ENCODE peak calls at places on chromosomes 16 and 17, in four cellular contexts. One of them, this sample, is unnamed.

GRCh38 chr16:87854907-87855683 is 14.2 kb downstream of the SLC7A5 start:
- DNase-seq in GM04503: no peak
- DNase-seq in ELR: no peak
- DNase-seq in mammary epithelial cell: no peak
- DNase-seq in this sample: no peak

GRCh38 chr16:84820771-84821170 is 986 bp downstream of the CRISPLD2 start:
- DNase-seq in GM04503: no peak
- DNase-seq in ELR: no peak
- DNase-seq in mammary epithelial cell: no peak
- DNase-seq in this sample: peak; percentile 37

GRCh38 chr17:80028030-80028429 is 7.6 kb downstream of the TBC1D16 start:
- DNase-seq in GM04503: no peak
- DNase-seq in ELR: no peak
- DNase-seq in mammary epithelial cell: no peak
- DNase-seq in this sample: no peak

GRCh38 chr16:85309656-85310587 is 197.7 kb upstream of the CIBAR2 start:
- DNase-seq in ELR: no peak
- DNase-seq in mammary epithelial cell: no peak
- DNase-seq in GM04503: no peak
- DNase-seq in this sample: no peak

GRCh38 chr17:13957636-13958035 is 111.7 kb upstream of the COX10 start:
- DNase-seq in mammary epithelial cell: no peak
- DNase-seq in GM04503: peak; percentile 17
- DNase-seq in ELR: no peak
- DNase-seq in this sample: peak; percentile 71

GRCh38 chr16:53054670-53055485 is at the start of gene CHD9:
- DNase-seq in GM04503: no peak
- DNase-seq in mammary epithelial cell: peak; percentile 83
- DNase-seq in ELR: peak; percentile 87
- DNase-seq in this sample: peak; percentile 86

GRCh38 chr16:75477680-75478473 is 13.4 kb upstream of the TMEM170A start:
- DNase-seq in mammary epithelial cell: peak; percentile 52
- DNase-seq in ELR: no peak
- DNase-seq in GM04503: no peak
- DNase-seq in this sample: no peak

GRCh38 chr17:64628641-64629040 is 33.5 kb downstream of the SMURF2 start:
- DNase-seq in ELR: peak; percentile 51
- DNase-seq in mammary epithelial cell: no peak
- DNase-seq in GM04503: no peak
- DNase-seq in this sample: no peak

GRCh38 chr17:3660311-3660891 is 8.0 kb downstream of the TAX1BP3 start:
- DNase-seq in mammary epithelial cell: no peak
- DNase-seq in ELR: no peak
- DNase-seq in GM04503: no peak
- DNase-seq in this sample: no peak

GRCh38 chr17:75914643-75915265 is 10.1 kb upstream of the MRPL38 start:
- DNase-seq in GM04503: no peak
- DNase-seq in mammary epithelial cell: no peak
- DNase-seq in ELR: no peak
- DNase-seq in this sample: no peak

This sample was measured in EH.